ENCODE peak calls at places on chromosomes 13 and 19, in five cellular contexts. J, P, C, H and B are unnamed samples.

GRCh38 chr19:48963371-48964204 is 1.5 kb upstream of the FTL start:
- DNase-seq in J (peak), P (peak), C (peak), H (peak), B (peak)

GRCh38 chr19:36604656-36605100 is 435 bp upstream of the ZNF382 start:
- DNase-seq in J (peak), P (peak), C (peak), H (peak), B (peak)

GRCh38 chr19:10086904-10087256 is 763 bp downstream of the SHFL start:
- DNase-seq in J (no peak), P (no peak), C (peak), H (no peak), B (no peak)

GRCh38 chr19:42091300-42092266 is 15.6 kb downstream of the ZNF574 start:
- DNase-seq in J (no peak), P (no peak), C (peak), H (no peak), B (no peak)

GRCh38 chr13:73657821-73658540 is 476.2 kb downstream of the KLF12 start:
- DNase-seq in J (no peak), P (no peak), C (peak), H (no peak), B (no peak)

GRCh38 chr13:29868581-29868980 is 18.2 kb upstream of the UBL3 start:
- DNase-seq in J (no peak), P (no peak), C (no peak), H (no peak), B (no peak)

GRCh38 chr19:43798546-43799409 is 3.5 kb downstream of the LYPD5 start:
- DNase-seq in J (peak), P (no peak), C (peak), H (no peak), B (no peak)

GRCh38 chr19:14434543-14435319 is 1.6 kb downstream of the PKN1 start:
- DNase-seq in J (no peak), P (no peak), C (peak), H (no peak), B (no peak)

GRCh38 chr19:19133985-19134384 is 4.3 kb downstream of the TMEM161A start:
- DNase-seq in J (no peak), P (no peak), C (no peak), H (no peak), B (no peak)

GRCh38 chr13:109719962-109720646 is 66.3 kb downstream of the IRS2 start:
- DNase-seq in J (no peak), P (no peak), C (no peak), H (no peak), B (no peak)

GRCh38 chr13:46743191-46743590 is 53.8 kb downstream of the ESD start:
- DNase-seq in J (no peak), P (no peak), C (peak), H (no peak), B (no peak)

GRCh38 chr13:37539176-37539575 is 59.4 kb downstream of the POSTN start:
- DNase-seq in J (no peak), P (no peak), C (no peak), H (no peak), B (no peak)

GRCh38 chr13:83153833-83154232 is 728.4 kb downstream of the SLITRK1 start:
- DNase-seq in J (no peak), P (no peak), C (no peak), H (no peak), B (no peak)

GRCh38 chr13:103371271-103371670 is 305.1 kb upstream of the SLC10A2 start:
- DNase-seq in J (no peak), P (no peak), C (no peak), H (no peak), B (no peak)

GRCh38 chr13:112606125-112607001 is 18.4 kb upstream of the TUBGCP3 start:
- DNase-seq in J (peak), P (peak), C (peak), H (peak), B (peak)

GRCh38 chr13:33644607-33645543 is 173.1 kb upstream of the RFC3 start:
- DNase-seq in J (no peak), P (no peak), C (no peak), H (no peak), B (no peak)

GRCh38 chr19:5949792-5950305 is 28.1 kb downstream of the RANBP3 start:
- DNase-seq in J (no peak), P (no peak), C (no peak), H (no peak), B (peak)

GRCh38 chr19:45305421-45305820 is 17.3 kb downstream of the CKM start:
- DNase-seq in J (no peak), P (no peak), C (peak), H (no peak), B (no peak)

GRCh38 chr19:47190167-47190727 is 40.8 kb downstream of the BBC3 start:
- DNase-seq in J (no peak), P (no peak), C (peak), H (no peak), B (peak)

GRCh38 chr19:16895467-16896097 is 6.8 kb downstream of the F2RL3 start:
- DNase-seq in J (peak), P (no peak), C (no peak), H (no peak), B (no peak)

GRCh38 chr13:24502567-24503375 is 9.8 kb downstream of the PARP4 start:
- DNase-seq in J (no peak), P (no peak), C (peak), H (no peak), B (no peak)

GRCh38 chr19:17209126-17210036 is 5.8 kb upstream of the USE1 start:
- DNase-seq in J (peak), P (no peak), C (peak), H (peak), B (peak)

GRCh38 chr13:43942301-43942700 is 62.6 kb downstream of the LACC1 start:
- DNase-seq in J (no peak), P (no peak), C (peak), H (no peak), B (no peak)

GRCh38 chr19:19523177-19523576 is 5.5 kb upstream of the YJEFN3 start:
- DNase-seq in J (no peak), P (no peak), C (no peak), H (no peak), B (no peak)

GRCh38 chr13:49421391-49421790 is 22.5 kb downstream of the CAB39L start:
- DNase-seq in J (peak), P (no peak), C (peak), H (no peak), B (no peak)